ENCODE peak calls at places on chromosomes 6 and 20, in nine cellular contexts. M is lower leg skin, L is ovary, D is esophagus squamous epithelium, X is heart right ventricle, P is astrocyte of the spinal cord, U is breast epithelium, I is AG09309, N is uterus. S is an unnamed sample.

GRCh38 chr6:70282906-70283461 is 19.9 kb downstream of the COL9A1 start:
- DNase-seq in U (no peak), P (no peak), M (no peak), I (no peak), X (no peak), D (no peak), N (no peak), L (no peak), S (no peak)

GRCh38 chr20:4763261-4763660 is 41.6 kb downstream of the PRND start:
- DNase-seq in I (no peak), U (no peak), X (no peak), M (no peak), N (no peak), D (no peak), L (no peak), P (no peak), S (no peak)

GRCh38 chr20:14879020-14879697 is 541.7 kb upstream of the FLRT3 start:
- DNase-seq in U (no peak), L (no peak), N (no peak), I (peak), D (no peak), M (no peak), P (peak), X (no peak), S (peak)

GRCh38 chr20:49054032-49054643 is 8.0 kb downstream of the CSE1L start:
- DNase-seq in N (no peak), M (no peak), L (no peak), P (no peak), X (no peak), U (no peak), D (no peak), I (no peak), S (no peak)

GRCh38 chr6:135322427-135323201 is 141.5 kb downstream of the MYB start:
- DNase-seq in L (no peak), P (no peak), U (no peak), D (no peak), N (no peak), X (no peak), I (no peak), M (no peak), S (no peak)

GRCh38 chr20:235891-236290 is 8.8 kb downstream of the DEFB129 start:
- DNase-seq in U (no peak), L (no peak), P (peak), I (no peak), X (no peak), D (no peak), M (no peak), N (no peak), S (peak)

GRCh38 chr6:51550243-51550642 is 537.2 kb downstream of the PKHD1 start:
- DNase-seq in M (no peak), D (no peak), X (no peak), P (no peak), L (no peak), U (no peak), I (no peak), N (no peak), S (no peak)

GRCh38 chr20:63322146-63322922 is 29.3 kb downstream of the COL20A1 start:
- DNase-seq in X (no peak), U (no peak), L (peak), M (no peak), I (no peak), N (no peak), P (no peak), D (no peak), S (no peak)

GRCh38 chr6:32191696-32192607 is 491 bp downstream of the GPSM3 start:
- DNase-seq in U (no peak), X (no peak), N (no peak), M (no peak), L (no peak), D (no peak), P (no peak), I (no peak), S (no peak)

GRCh38 chr20:53390780-53391179 is 202.9 kb downstream of the ZNF217 start:
- DNase-seq in I (no peak), N (no peak), D (no peak), P (no peak), L (no peak), X (no peak), M (no peak), U (no peak), S (no peak)

GRCh38 chr6:147507162-147508072 is 1.1 kb upstream of the SAMD5 start:
- DNase-seq in I (no peak), L (no peak), P (peak), U (no peak), N (peak), X (no peak), D (no peak), M (no peak), S (peak)

GRCh38 chr20:14687317-14687716 is 349.9 kb upstream of the FLRT3 start:
- DNase-seq in X (no peak), L (no peak), P (no peak), N (no peak), M (no peak), U (no peak), I (no peak), D (no peak), S (peak)

GRCh38 chr20:51345601-51346101 is 196.9 kb downstream of the NFATC2 start:
- DNase-seq in X (no peak), I (no peak), M (no peak), P (peak), U (no peak), N (no peak), D (no peak), L (peak), S (peak)

GRCh38 chr6:110399219-110400071 is 15.9 kb downstream of the DDO start:
- DNase-seq in N (no peak), P (no peak), I (no peak), M (no peak), X (no peak), L (peak), D (no peak), U (no peak), S (peak)

GRCh38 chr20:59618131-59618530 is 13.8 kb downstream of the PHACTR3 start:
- DNase-seq in U (no peak), L (no peak), I (no peak), N (no peak), P (no peak), D (no peak), X (no peak), M (no peak), S (no peak)

GRCh38 chr6:5936140-5936539 is 70.6 kb downstream of the NRN1 start:
- DNase-seq in X (no peak), M (no peak), D (no peak), U (no peak), P (no peak), L (no peak), I (no peak), N (no peak), S (no peak)

GRCh38 chr6:37110455-37111155 is 59.3 kb upstream of the PIM1 start:
- DNase-seq in P (no peak), M (no peak), N (no peak), U (no peak), L (peak), D (no peak), X (no peak), I (no peak), S (peak)

GRCh38 chr6:37106554-37106953 is 63.4 kb upstream of the PIM1 start:
- DNase-seq in L (no peak), M (no peak), N (no peak), P (no peak), I (no peak), U (no peak), D (no peak), X (no peak), S (no peak)

GRCh38 chr6:37106982-37107453 is 62.9 kb upstream of the PIM1 start:
- DNase-seq in X (no peak), P (no peak), D (no peak), I (no peak), N (no peak), M (no peak), U (no peak), L (no peak), S (no peak)

GRCh38 chr6:37111156-37111461 is 58.8 kb upstream of the PIM1 start:
- DNase-seq in L (no peak), N (no peak), D (no peak), P (no peak), U (no peak), I (no peak), M (no peak), X (no peak), S (no peak)

GRCh38 chr6:37109714-37110454 is 60.1 kb upstream of the PIM1 start:
- DNase-seq in X (no peak), I (no peak), P (no peak), D (no peak), L (peak), N (no peak), U (no peak), M (no peak), S (peak)
- H3K4me3 ChIP-seq in X (no peak), I (no peak), P (no peak), D (no peak), L (no peak), N (no peak), U (no peak), M (no peak), S (no peak)

GRCh38 chr20:54539521-54540046 is 64.2 kb downstream of the DOK5 start:
- DNase-seq in D (no peak), P (no peak), M (no peak), X (no peak), L (no peak), I (no peak), N (no peak), U (no peak), S (no peak)

GRCh38 chr20:54534101-54534500 is 58.7 kb downstream of the DOK5 start:
- DNase-seq in U (no peak), N (no peak), M (no peak), I (no peak), L (no peak), D (no peak), P (no peak), X (no peak), S (no peak)

GRCh38 chr20:54532573-54532972 is 57.2 kb downstream of the DOK5 start:
- DNase-seq in D (no peak), P (no peak), M (no peak), N (no peak), U (no peak), I (no peak), X (no peak), L (no peak), S (no peak)

DNA sequence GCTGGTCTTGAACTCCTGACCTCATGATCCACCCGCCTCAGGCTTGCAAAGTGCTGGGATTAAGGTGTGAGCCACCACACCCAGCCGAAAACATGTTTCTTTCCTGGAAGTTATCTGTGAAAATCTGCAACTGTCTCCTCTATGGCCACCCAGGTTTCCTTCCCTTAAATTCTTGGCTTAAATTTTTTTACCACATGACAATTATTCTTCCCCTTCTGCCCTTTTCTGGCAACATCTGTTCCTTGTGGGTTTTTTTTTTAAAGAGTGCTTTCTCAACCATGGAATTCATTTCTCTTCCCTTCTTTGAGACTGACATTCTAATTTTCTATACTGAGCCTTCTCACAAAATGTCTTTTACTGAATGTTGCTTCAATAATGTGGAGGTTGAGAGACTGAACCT is 59.7 kb downstream of the DOK5 start:
- DNase-seq in X (no peak), M (no peak), P (no peak), L (no peak), I (no peak), N (no peak), D (no peak), U (peak), S (no peak)
- TF ChIP-seq CTCF in X (no peak), M (no peak), P (no peak), L (no peak), I (no peak), N (no peak), D (no peak), U (no peak), S (no peak)

GRCh38 chr6:34855463-34855862 is 32.4 kb downstream of the TAF11 start:
- DNase-seq in M (no peak), L (no peak), P (no peak), D (no peak), X (no peak), N (no peak), U (no peak), I (no peak), S (no peak)

GRCh38 chr6:34864007-34864406 is 23.8 kb downstream of the TAF11 start:
- DNase-seq in U (no peak), X (no peak), P (no peak), I (no peak), L (no peak), D (no peak), N (no peak), M (no peak), S (no peak)

GRCh38 chr6:34859951-34860350 is 27.9 kb downstream of the TAF11 start:
- DNase-seq in U (no peak), L (no peak), X (no peak), P (no peak), I (no peak), N (no peak), M (no peak), D (no peak), S (no peak)

GRCh38 chr6:34858681-34859080 is 29.2 kb downstream of the TAF11 start:
- DNase-seq in I (no peak), P (no peak), U (no peak), N (no peak), D (no peak), L (no peak), M (no peak), X (no peak), S (no peak)
- H3K4me3 ChIP-seq in I (no peak), P (no peak), U (no peak), N (no peak), D (no peak), L (no peak), M (no peak), X (no peak), S (no peak)

DNA sequence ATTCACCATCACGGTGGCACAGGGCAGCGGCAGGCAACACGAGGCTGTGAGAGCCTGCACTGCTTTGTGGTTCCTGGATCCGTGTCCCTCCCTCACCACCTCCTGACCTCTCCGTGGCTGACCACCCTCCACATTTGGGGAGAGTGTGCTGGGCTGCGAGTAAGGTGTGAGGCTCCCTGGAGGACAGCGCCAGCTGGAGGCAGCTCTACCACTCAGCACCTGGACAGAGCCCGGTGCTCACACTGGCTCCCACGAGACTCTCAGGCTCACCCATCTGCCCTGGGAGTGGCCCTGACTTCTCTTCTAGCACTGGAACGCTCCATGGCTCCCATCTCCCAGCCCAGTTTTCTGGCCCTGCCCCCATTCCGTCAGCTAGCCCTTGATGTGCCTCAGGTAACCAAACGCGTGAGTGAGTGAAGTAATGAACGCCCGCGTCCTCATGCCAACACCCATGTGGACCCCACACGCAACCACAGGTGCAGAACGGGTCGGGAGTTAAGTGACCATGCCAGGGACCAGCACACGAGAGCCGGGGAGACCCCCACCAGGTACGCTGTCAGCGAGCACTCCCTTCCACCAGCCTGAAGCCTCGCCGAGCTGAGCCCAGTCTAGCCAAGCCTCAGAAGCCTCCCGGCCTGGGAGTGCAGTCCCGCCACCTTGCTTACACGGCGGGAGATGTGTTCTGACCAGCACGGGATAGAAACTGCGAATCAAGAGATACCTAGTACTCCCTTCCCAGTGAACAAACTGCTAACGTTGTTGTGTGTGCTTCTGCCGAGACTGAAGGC is 137.2 kb downstream of the WDR27 start:
- DNase-seq in D (no peak), I (no peak), L (no peak), N (no peak), M (peak), X (no peak), P (no peak), U (no peak), S (no peak)
- TF ChIP-seq CTCF in D (no peak), I (no peak), L (no peak), N (no peak), M (no peak), X (no peak), P (no peak), U (no peak), S (no peak)

GRCh38 chr6:113649916-113650609 is 207.1 kb upstream of the MARCKS start:
- DNase-seq in M (no peak), N (no peak), U (no peak), L (no peak), I (no peak), X (no peak), D (no peak), P (no peak), S (no peak)
- H3K4me3 ChIP-seq in M (no peak), N (no peak), U (no peak), L (no peak), I (no peak), X (no peak), D (peak), P (no peak), S (no peak)

GRCh38 chr6:3209114-3210023 is 18.1 kb downstream of the TUBB2B start:
- DNase-seq in L (no peak), I (peak), N (peak), U (peak), P (peak), M (peak), D (peak), X (no peak), S (peak)
- TF ChIP-seq CTCF in L (no peak), I (peak), N (no peak), U (no peak), P (peak), M (no peak), D (peak), X (no peak), S (peak)

S was measured in foreskin fibroblast.